ENCODE peak calls at places on chromosome 5, in six cellular contexts. P is left ventricle myocardium inferior, C is substantia nigra, U is kidney, W is sigmoid colon, D is H1. T is an unnamed sample.

GRCh38 chr5:982377-983237 is 26.0 kb upstream of the NKD2 start:
- DNase-seq in P (no peak), C (no peak), U (peak), W (peak), D (peak), T (no peak)

GRCh38 chr5:77391240-77391765 is 100.8 kb downstream of the WDR41 start:
- DNase-seq in P (no peak), C (no peak), U (no peak), W (no peak), D (no peak), T (no peak)

GRCh38 chr5:54610197-54610898 is 92.8 kb downstream of the SNX18 start:
- DNase-seq in P (no peak), C (no peak), U (no peak), W (no peak), D (no peak), T (no peak)

GRCh38 chr5:176837707-176838115 is 27.4 kb downstream of the UNC5A start:
- DNase-seq in P (peak), C (peak), U (peak), W (peak), D (peak), T (no peak)

GRCh38 chr5:158390556-158390955 is 531.6 kb upstream of the CLINT1 start:
- DNase-seq in P (no peak), C (no peak), U (no peak), W (no peak), D (no peak), T (no peak)

GRCh38 chr5:107979272-107979671 is 308.5 kb upstream of the EFNA5 start:
- DNase-seq in P (no peak), C (no peak), U (no peak), W (no peak), D (no peak), T (no peak)

GRCh38 chr5:66171349-66172344 is 27.5 kb downstream of the SREK1 start:
- DNase-seq in P (no peak), C (no peak), U (no peak), W (no peak), D (no peak), T (no peak)

GRCh38 chr5:58106754-58107410 is 353.0 kb downstream of the PLK2 start:
- DNase-seq in P (no peak), C (no peak), U (no peak), W (no peak), D (no peak), T (no peak)

GRCh38 chr5:123937230-123937629 is 425.3 kb downstream of the CSNK1G3 start:
- DNase-seq in P (no peak), C (no peak), U (no peak), W (peak), D (peak), T (no peak)

GRCh38 chr5:127647361-127647958 is 1.4 kb upstream of the CTXN3 start:
- DNase-seq in P (no peak), C (no peak), U (no peak), W (peak), D (no peak), T (no peak)

GRCh38 chr5:172534229-172535169 is 80.2 kb upstream of the SH3PXD2B start:
- DNase-seq in P (no peak), C (no peak), U (no peak), W (peak), D (peak), T (no peak)

GRCh38 chr5:65512170-65512937 is 30.6 kb upstream of the ADAMTS6 start:
- DNase-seq in P (no peak), C (no peak), U (no peak), W (no peak), D (no peak), T (no peak)

GRCh38 chr5:174532453-174533126 is 191.8 kb upstream of the MSX2 start:
- DNase-seq in P (peak), C (no peak), U (peak), W (peak), D (peak), T (no peak)

GRCh38 chr5:76256116-76256889 is 146.8 kb upstream of the IQGAP2 start:
- DNase-seq in P (no peak), C (peak), U (no peak), W (peak), D (peak), T (no peak)

GRCh38 chr5:163350083-163350482 is 87.3 kb upstream of the CCNG1 start:
- DNase-seq in P (no peak), C (no peak), U (no peak), W (no peak), D (no peak), T (no peak)

GRCh38 chr5:136006164-136006563 is 22.6 kb upstream of the TGFBI start:
- DNase-seq in P (no peak), C (no peak), U (no peak), W (no peak), D (no peak), T (no peak)
- H3K27ac ChIP-seq in P (no peak), C (no peak), U (no peak), W (no peak), D (no peak), T (peak)

DNA sequence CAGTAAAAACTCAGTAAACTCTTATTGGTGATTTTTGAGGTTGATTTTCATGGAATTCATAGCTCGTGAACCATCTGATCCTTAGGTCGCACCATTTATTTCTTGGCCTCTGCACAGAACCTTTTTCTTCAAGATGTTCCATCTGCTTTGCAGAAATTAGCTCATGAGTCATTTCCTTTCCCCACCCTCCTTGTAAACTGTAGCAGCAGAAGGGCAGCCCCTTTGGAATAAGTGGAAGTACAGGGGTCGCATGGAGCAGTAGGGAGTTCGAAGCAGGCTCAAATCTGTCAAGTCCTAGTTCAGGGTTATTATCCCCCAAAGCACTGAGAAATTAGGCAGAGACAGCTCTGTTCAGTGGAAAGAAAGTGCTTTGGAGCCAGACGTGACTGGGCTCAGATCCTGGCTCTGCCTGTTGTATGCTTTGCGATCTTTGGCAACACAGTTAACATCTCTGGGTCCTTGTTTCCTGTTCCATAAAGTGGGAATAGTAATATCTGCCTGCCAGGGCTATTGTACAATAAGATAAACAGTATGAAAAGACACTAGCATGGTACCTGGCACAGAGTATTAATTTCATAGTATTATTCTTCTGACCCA is 84.3 kb downstream of the SGCD start:
- DNase-seq in P (no peak), C (no peak), U (no peak), W (no peak), D (no peak), T (no peak)
- H3K27ac ChIP-seq in P (peak), C (no peak), U (no peak), W (peak), D (no peak), T (peak)

GRCh38 chr5:96565843-96566242 is 96.3 kb upstream of the CAST start:
- DNase-seq in P (no peak), C (no peak), U (no peak), W (no peak), D (no peak), T (no peak)
- H3K27ac ChIP-seq in P (no peak), C (no peak), U (no peak), W (no peak), D (no peak), T (no peak)

DNA sequence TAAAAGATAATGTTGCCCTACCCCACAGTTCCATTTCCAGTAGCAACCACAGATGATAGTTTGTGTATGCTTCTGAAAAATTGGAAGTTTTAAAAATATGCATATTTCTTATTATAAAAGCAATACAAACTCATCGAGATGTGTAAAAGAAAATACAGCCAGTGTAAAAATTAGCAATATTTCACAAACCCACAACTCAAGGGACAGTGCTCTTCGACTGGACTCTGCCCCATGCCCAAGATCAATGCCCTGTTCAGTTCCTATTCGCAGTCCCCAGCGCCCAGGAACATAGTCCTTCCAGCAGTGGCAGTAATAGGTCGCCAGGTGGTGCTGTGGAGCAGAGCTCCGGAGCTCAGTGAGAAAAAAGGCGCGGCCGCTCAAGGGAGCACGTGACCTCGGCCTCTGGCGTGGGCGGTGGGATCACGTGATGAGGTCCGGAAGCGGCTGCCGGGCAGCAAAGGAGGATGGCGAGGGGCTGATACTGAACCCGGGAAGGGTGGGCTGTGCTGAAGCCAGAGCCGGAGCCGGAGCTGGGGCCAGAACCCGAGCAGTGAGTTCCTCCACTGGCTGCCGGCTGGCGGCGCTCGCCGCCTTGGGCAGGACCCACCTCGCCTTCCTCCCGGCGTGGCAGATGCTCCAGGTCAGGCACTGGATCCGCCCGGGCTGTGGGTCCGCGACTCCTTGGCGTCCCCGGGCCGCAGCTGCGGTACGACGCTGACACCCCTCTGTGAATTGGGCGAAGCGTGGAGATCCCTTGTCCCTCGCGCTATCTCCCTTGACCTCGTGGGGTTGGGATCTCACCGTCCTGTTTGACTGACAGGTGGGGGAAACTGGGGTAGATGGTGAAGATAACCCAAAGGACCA is at the start of gene SLC36A1:
- DNase-seq in P (peak), C (peak), U (peak), W (peak), D (peak), T (peak)
- H3K27ac ChIP-seq in P (peak), C (peak), U (no peak), W (peak), D (no peak), T (peak)

GRCh38 chr5:141529002-141529401 is 40.1 kb downstream of the PCDHGC5 start:
- DNase-seq in P (peak), C (no peak), U (no peak), W (no peak), D (no peak), T (no peak)
- H3K27ac ChIP-seq in P (peak), C (no peak), U (peak), W (peak), D (no peak), T (peak)

GRCh38 chr5:38576971-38577684 is 20.7 kb upstream of the LIFR start:
- DNase-seq in P (no peak), C (no peak), U (no peak), W (no peak), D (no peak), T (no peak)

GRCh38 chr5:38574009-38574408 is 17.6 kb upstream of the LIFR start:
- DNase-seq in P (no peak), C (no peak), U (no peak), W (no peak), D (no peak), T (no peak)

GRCh38 chr5:38579105-38579504 is 22.7 kb upstream of the LIFR start:
- DNase-seq in P (no peak), C (no peak), U (no peak), W (no peak), D (no peak), T (no peak)

DNA sequence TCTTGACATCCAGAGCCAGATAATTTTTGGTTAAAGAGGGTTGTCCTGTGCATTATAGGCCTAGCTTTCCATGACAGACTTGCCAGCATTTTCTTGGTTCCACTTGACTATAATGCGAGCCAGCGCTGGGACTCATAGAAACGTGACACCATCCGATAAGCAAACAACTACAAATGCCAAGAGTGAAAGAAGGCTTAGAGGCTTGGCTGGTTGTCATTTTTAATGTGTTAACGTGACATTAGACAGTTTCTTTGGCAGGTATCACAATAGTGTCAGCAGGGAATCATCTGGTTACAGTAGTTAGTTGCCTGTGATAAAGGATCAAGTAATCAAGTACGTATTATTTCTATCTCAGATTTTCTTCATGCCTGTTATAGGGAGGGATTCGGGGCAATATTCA is 20.0 kb upstream of the LIFR start:
- DNase-seq in P (peak), C (no peak), U (no peak), W (no peak), D (no peak), T (no peak)
- H3K27ac ChIP-seq in P (peak), C (no peak), U (no peak), W (no peak), D (no peak), T (no peak)

T was measured in esophagus squamous epithelium.